ENCODE peak calls at places on chromosomes 6 and 20, in ten cellular contexts. G, H, O, L, A, W, F, Z, N and E are unnamed samples.

GRCh38 chr6:167691566-167692312 is 135.0 kb upstream of the AFDN start:
- DNase-seq in L (no peak), N (no peak), H (no peak), Z (no peak), G (no peak), A (no peak), W (no peak), O (no peak), F (no peak), E (no peak)

GRCh38 chr20:40681684-40682083 is 7.4 kb downstream of the MAFB start:
- DNase-seq in W (no peak), O (no peak), H (no peak), A (no peak), F (no peak), Z (no peak), N (no peak), G (no peak), L (no peak), E (no peak)

GRCh38 chr6:122548281-122548680 is 61.9 kb upstream of the PKIB start:
- DNase-seq in H (peak; percentile 78), F (no peak), A (no peak), Z (no peak), O (no peak), N (no peak), G (no peak), W (no peak), L (no peak), E (no peak)

GRCh38 chr6:45541934-45542333 is 164.2 kb upstream of the SUPT3H start:
- DNase-seq in O (no peak), W (no peak), F (no peak), L (no peak), N (no peak), A (no peak), G (no peak), Z (no peak), H (no peak), E (no peak)

GRCh38 chr6:18496462-18496861 is 109.3 kb downstream of the RNF144B start:
- DNase-seq in O (no peak), L (no peak), A (no peak), N (no peak), W (no peak), G (no peak), H (no peak), Z (no peak), F (no peak), E (no peak)

GRCh38 chr6:159646731-159647130 is 46.3 kb downstream of the SOD2 start:
- DNase-seq in G (no peak), W (no peak), A (no peak), N (no peak), L (no peak), H (no peak), F (no peak), Z (no peak), O (no peak), E (no peak)

GRCh38 chr20:53578492-53579222 is 15.0 kb downstream of the ZNF217 start:
- DNase-seq in O (peak; percentile 94), A (no peak), H (peak; percentile 63), Z (peak; percentile 72), G (peak; percentile 94), F (no peak), N (peak; percentile 84), W (no peak), L (peak; percentile 89), E (peak; percentile 85)

GRCh38 chr6:89209457-89209856 is 7.7 kb downstream of the GABRR1 start:
- DNase-seq in G (no peak), L (no peak), F (no peak), A (no peak), N (no peak), O (no peak), Z (no peak), W (no peak), H (no peak), E (no peak)

GRCh38 chr6:119671105-119671504 is 321.5 kb upstream of the MAN1A1 start:
- DNase-seq in L (no peak), F (no peak), W (no peak), Z (no peak), G (no peak), O (no peak), A (no peak), H (no peak), N (no peak), E (no peak)

GRCh38 chr6:122432816-122433215 is 33.4 kb downstream of the HSF2 start:
- DNase-seq in H (no peak), G (no peak), L (no peak), N (no peak), A (no peak), W (no peak), F (no peak), Z (no peak), O (no peak), E (no peak)

GRCh38 chr6:136111831-136112230 is 138.3 kb downstream of the MTFR2 start:
- DNase-seq in F (no peak), A (no peak), H (no peak), G (no peak), N (no peak), W (no peak), L (no peak), Z (no peak), O (no peak), E (no peak)

GRCh38 chr20:39107741-39108140 is 145.6 kb downstream of the DHX35 start:
- DNase-seq in G (no peak), Z (no peak), L (no peak), O (peak; percentile 14), H (no peak), F (no peak), W (no peak), N (peak; percentile 3), A (no peak), E (no peak)

GRCh38 chr20:49591217-49591865 is 23.4 kb upstream of the PTGIS start:
- DNase-seq in Z (no peak), G (no peak), L (no peak), O (peak; percentile 59), N (no peak), A (no peak), H (no peak), W (no peak), F (no peak), E (no peak)

GRCh38 chr20:19868383-19868782 is 110.3 kb downstream of the RIN2 start:
- DNase-seq in L (no peak), W (no peak), N (no peak), F (no peak), A (no peak), Z (no peak), O (no peak), H (no peak), G (no peak), E (no peak)

GRCh38 chr6:104955927-104956662 is 812 bp upstream of the LIN28B start:
- DNase-seq in A (no peak), W (no peak), G (no peak), H (peak; percentile 77), L (no peak), F (no peak), O (no peak), Z (no peak), N (no peak), E (no peak)

GRCh38 chr6:96651816-96652215 is 88.9 kb downstream of the FHL5 start:
- DNase-seq in Z (no peak), W (no peak), O (no peak), H (no peak), A (no peak), L (no peak), F (no peak), N (no peak), G (no peak), E (no peak)

GRCh38 chr6:37260063-37260843 is 2.3 kb upstream of the TMEM217 start:
- DNase-seq in L (no peak), N (no peak), O (no peak), W (no peak), H (no peak), F (no peak), A (no peak), Z (no peak), G (no peak), E (no peak)

GRCh38 chr6:79224005-79224404 is 10.5 kb downstream of the HMGN3 start:
- DNase-seq in Z (no peak), G (no peak), F (no peak), L (no peak), H (no peak), A (no peak), W (no peak), O (no peak), N (no peak), E (no peak)

GRCh38 chr6:121157913-121158312 is 176.4 kb downstream of the TBC1D32 start:
- DNase-seq in H (no peak), A (no peak), N (no peak), G (no peak), W (no peak), L (no peak), O (peak; percentile 3), F (no peak), Z (no peak), E (no peak)

GRCh38 chr20:19628570-19629134 is 129.4 kb upstream of the RIN2 start:
- DNase-seq in A (peak; percentile 2), H (peak; percentile 68), Z (peak; percentile 66), N (peak; percentile 38), O (peak; percentile 78), G (peak; percentile 67), L (peak; percentile 86), W (no peak), F (no peak), E (peak; percentile 86)